ENCODE peak calls at places on chromosomes 2 and 18, in seven cellular contexts. V, X, S, Y, W, Q and J are unnamed samples.
A peak's percentile ranks its signal among the peaks of the same experiment; 100 is the strongest.

GRCh38 chr2:218028562-218029348 is 26.0 kb upstream of the TNS1 start:
- DNase-seq in V (no peak), X (no peak), S (no peak), Y (no peak), W (no peak), Q (no peak), J (peak; percentile 37)

GRCh38 chr2:176637134-176637496 is 367.9 kb downstream of the MTX2 start:
- DNase-seq in V (no peak), X (no peak), S (no peak), Y (no peak), W (no peak), Q (no peak), J (no peak)

GRCh38 chr2:8710951-8711350 is 29.1 kb downstream of the ID2 start:
- DNase-seq in V (no peak), X (no peak), S (no peak), Y (no peak), W (no peak), Q (no peak), J (no peak)

GRCh38 chr18:37188016-37188791 is 359.3 kb downstream of the KIAA1328 start:
- DNase-seq in V (no peak), X (no peak), S (no peak), Y (no peak), W (no peak), Q (no peak), J (no peak)

GRCh38 chr2:138175066-138175465 is 210.8 kb downstream of the HNMT start:
- DNase-seq in V (no peak), X (no peak), S (no peak), Y (no peak), W (no peak), Q (no peak), J (no peak)

GRCh38 chr2:27446057-27446456 is 3.9 kb downstream of the KRTCAP3 start:
- DNase-seq in V (no peak), X (no peak), S (no peak), Y (peak; percentile 90), W (no peak), Q (no peak), J (no peak)

GRCh38 chr2:229409751-229410181 is 138.7 kb upstream of the PID1 start:
- DNase-seq in V (no peak), X (no peak), S (no peak), Y (no peak), W (no peak), Q (no peak), J (no peak)

GRCh38 chr18:50285071-50285470 is 2.4 kb downstream of the CXXC1 start:
- DNase-seq in V (no peak), X (no peak), S (no peak), Y (no peak), W (no peak), Q (no peak), J (peak; percentile 45)

GRCh38 chr2:86237172-86237571 is 37.9 kb downstream of the MRPL35 start:
- DNase-seq in V (no peak), X (no peak), S (no peak), Y (no peak), W (no peak), Q (no peak), J (no peak)

GRCh38 chr18:25233582-25234362 is 118.2 kb downstream of the ZNF521 start:
- DNase-seq in V (no peak), X (no peak), S (no peak), Y (no peak), W (peak; percentile 69), Q (no peak), J (no peak)

GRCh38 chr2:11656671-11657101 is 13.3 kb downstream of the NTSR2 start:
- DNase-seq in V (no peak), X (no peak), S (no peak), Y (peak; percentile 70), W (no peak), Q (no peak), J (no peak)